ENCODE peak calls at places on chromosomes 4 and X, in ten cellular contexts. C is transverse colon; Z is GM10248; W is astrocyte of the spinal cord; S is omental fat pad; R is fibroblast of lung; V is CD8-positive, alpha-beta T cell; O is left ventricle myocardium inferior; Q is colonic mucosa; D is sigmoid colon. E is an unnamed sample.

GRCh38 chr4:185774815-185775684 is 36.9 kb downstream of the SORBS2 start:
- DNase-seq in O (no peak), S (no peak), W (peak), Z (no peak), R (peak), C (no peak), Q (peak), V (no peak), D (no peak), E (no peak)

GRCh38 chr4:169398294-169398693 is 127.5 kb upstream of the SH3RF1 start:
- DNase-seq in Z (no peak), W (peak), C (no peak), Q (no peak), R (peak), O (no peak), D (no peak), S (no peak), V (no peak), E (no peak)

GRCh38 chr4:6940744-6941137 is 31.1 kb downstream of the TBC1D14 start:
- DNase-seq in C (no peak), Z (no peak), V (no peak), O (no peak), W (no peak), D (no peak), Q (no peak), R (no peak), S (no peak), E (no peak)

GRCh38 chr4:8274772-8275241 is 5.3 kb downstream of the HTRA3 start:
- DNase-seq in O (peak), D (peak), R (peak), C (peak), Z (no peak), S (no peak), V (no peak), Q (peak), W (peak), E (no peak)

GRCh38 chr4:1406416-1406945 is at the start of gene NKX1-1:
- DNase-seq in C (no peak), V (no peak), O (no peak), Q (no peak), D (no peak), R (no peak), Z (no peak), S (no peak), W (no peak), E (no peak)

GRCh38 chrX:36160056-36160455 is 240.5 kb downstream of the CFAP47 start:
- DNase-seq in Z (no peak), V (no peak), O (no peak), D (no peak), C (no peak), W (no peak), Q (no peak), R (no peak), S (no peak), E (no peak)

GRCh38 chr4:185999207-185999606 is 69.7 kb upstream of the TLR3 start:
- DNase-seq in S (no peak), D (no peak), V (no peak), O (peak), R (peak), C (no peak), Q (no peak), W (no peak), Z (no peak), E (no peak)

GRCh38 chr4:187780070-187780469 is 215.5 kb upstream of the ZFP42 start:
- DNase-seq in Q (peak), O (no peak), D (no peak), R (no peak), S (no peak), V (no peak), C (peak), W (no peak), Z (no peak), E (no peak)

GRCh38 chrX:69493193-69493592 is 10.9 kb upstream of the NALF2 start:
- DNase-seq in D (no peak), W (no peak), V (no peak), S (no peak), Z (no peak), Q (peak), R (no peak), C (peak), O (no peak), E (no peak)

GRCh38 chrX:150768580-150769190 is 75.5 kb downstream of the MTMR1 start:
- DNase-seq in W (no peak), Z (no peak), C (no peak), R (no peak), V (no peak), S (no peak), D (no peak), O (no peak), Q (no peak), E (no peak)

GRCh38 chr4:38034986-38035882 is 75.0 kb downstream of the PTTG2 start:
- DNase-seq in R (peak), S (no peak), Q (peak), W (peak), D (no peak), Z (peak), O (no peak), V (no peak), C (no peak), E (peak)

GRCh38 chr4:159206427-159206871 is 103.6 kb downstream of the RAPGEF2 start:
- DNase-seq in Q (no peak), O (no peak), D (no peak), V (no peak), S (no peak), C (no peak), Z (peak), W (peak), R (no peak), E (peak)

GRCh38 chr4:144646523-144647094 is 653 bp downstream of the HHIP start:
- DNase-seq in O (no peak), R (no peak), W (peak), Q (no peak), C (no peak), Z (no peak), D (no peak), V (no peak), S (no peak), E (no peak)

GRCh38 chr4:10239982-10240654 is 123.5 kb upstream of the WDR1 start:
- DNase-seq in C (no peak), S (no peak), D (no peak), V (no peak), W (no peak), Q (peak), O (no peak), R (no peak), Z (no peak), E (no peak)

GRCh38 chr4:78936989-78937388 is 2.2 kb downstream of the PAQR3 start:
- DNase-seq in O (no peak), V (no peak), S (no peak), Q (no peak), C (no peak), D (no peak), W (no peak), R (no peak), Z (no peak), E (no peak)

GRCh38 chr4:57065730-57066482 is 44.3 kb downstream of the IGFBP7 start:
- DNase-seq in S (no peak), R (no peak), W (peak), V (no peak), Z (no peak), O (no peak), D (no peak), C (no peak), Q (no peak), E (no peak)

GRCh38 chrX:34578237-34578636 is 78.8 kb downstream of the TMEM47 start:
- DNase-seq in S (no peak), Q (no peak), O (no peak), W (peak), Z (no peak), C (no peak), V (no peak), D (no peak), R (peak), E (no peak)

GRCh38 chr4:72112514-72113156 is 80.8 kb downstream of the NPFFR2 start:
- DNase-seq in O (no peak), V (no peak), Q (no peak), C (no peak), D (no peak), W (peak), S (no peak), R (peak), Z (peak), E (peak)

GRCh38 chr4:28921886-28922285 is 1798.3 kb upstream of the PCDH7 start:
- DNase-seq in W (peak), O (no peak), V (no peak), Q (no peak), S (no peak), Z (no peak), R (no peak), D (no peak), C (no peak), E (no peak)

GRCh38 chr4:111630705-111631104 is 514.5 kb upstream of the FAM241A start:
- DNase-seq in O (no peak), R (peak), V (no peak), W (peak), Q (no peak), S (no peak), C (no peak), Z (no peak), D (no peak), E (no peak)

DNA sequence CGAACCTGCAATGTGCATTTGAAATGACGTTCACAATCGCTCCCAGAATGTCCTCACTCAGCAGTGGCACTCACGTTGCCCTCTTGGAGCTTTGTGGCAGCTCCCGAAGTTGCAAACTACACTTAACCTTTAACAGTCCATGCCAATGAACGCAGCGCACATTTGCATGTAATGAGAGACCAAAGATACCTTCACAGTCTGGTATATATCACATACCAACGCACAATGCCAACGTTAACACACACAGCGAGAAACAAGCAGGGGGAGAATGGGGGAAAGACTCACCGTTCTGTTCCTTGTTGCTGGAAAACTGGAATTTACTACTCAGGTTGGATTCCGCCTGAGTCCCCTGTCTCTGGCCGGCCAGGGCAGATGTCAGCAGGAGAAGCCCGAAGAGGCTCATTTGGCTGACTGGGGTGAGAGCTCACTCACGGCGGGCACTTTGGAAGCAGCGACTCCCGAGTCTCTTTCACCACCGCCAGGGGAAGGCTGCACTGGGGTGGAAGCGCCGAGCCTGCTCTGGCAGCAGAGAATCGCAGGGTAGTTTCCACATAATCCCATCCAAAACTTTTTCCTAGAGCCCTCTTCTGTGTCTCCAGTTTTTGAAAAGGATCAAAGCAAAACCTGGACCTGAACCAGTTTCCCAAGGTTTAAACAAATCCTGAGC is 965 bp downstream of the PDGFC start:
- DNase-seq in C (peak), Z (no peak), V (no peak), O (peak), D (peak), R (peak), S (peak), Q (peak), W (no peak), E (no peak)
- TF ChIP-seq CTCF in C (peak), Z (no peak), V (no peak), O (peak), D (peak), R (peak), S (no peak), Q (no peak), W (peak), E (no peak)

GRCh38 chrX:134426285-134426684 is 33.7 kb upstream of the HPRT1 start:
- DNase-seq in O (no peak), D (no peak), Q (no peak), S (no peak), V (no peak), Z (no peak), C (no peak), W (no peak), R (no peak), E (no peak)

GRCh38 chrX:134418317-134419113 is 41.5 kb upstream of the HPRT1 start:
- DNase-seq in V (no peak), O (no peak), W (no peak), R (peak), Z (no peak), Q (peak), D (no peak), S (no peak), C (no peak), E (no peak)

GRCh38 chrX:134419784-134420183 is 40.2 kb upstream of the HPRT1 start:
- DNase-seq in Q (no peak), D (no peak), V (no peak), R (no peak), Z (no peak), C (no peak), O (no peak), S (no peak), W (no peak), E (no peak)

GRCh38 chrX:134423606-134424005 is 36.4 kb upstream of the HPRT1 start:
- DNase-seq in O (no peak), W (peak), V (no peak), D (no peak), C (no peak), S (no peak), Z (no peak), R (peak), Q (no peak), E (no peak)
- TF ChIP-seq CTCF in O (peak), W (peak), V (no peak), D (no peak), C (no peak), S (no peak), Z (no peak), R (peak), Q (no peak), E (no peak)

GRCh38 chrX:15566244-15566643 is 34.5 kb downstream of the ACE2 start:
- DNase-seq in V (no peak), Q (no peak), W (no peak), O (no peak), R (no peak), C (no peak), S (no peak), Z (no peak), D (no peak), E (no peak)
- TF ChIP-seq CTCF in V (no peak), Q (no peak), W (no peak), O (no peak), R (no peak), C (no peak), S (no peak), Z (no peak), D (no peak), E (no peak)

GRCh38 chr4:173827707-173828106 is 297.7 kb upstream of the HAND2 start:
- DNase-seq in V (no peak), R (no peak), D (no peak), Z (no peak), S (no peak), Q (no peak), O (no peak), W (no peak), C (no peak), E (no peak)
- TF ChIP-seq CTCF in V (no peak), R (no peak), D (no peak), Z (no peak), S (no peak), Q (no peak), O (peak), W (no peak), C (no peak), E (no peak)

DNA sequence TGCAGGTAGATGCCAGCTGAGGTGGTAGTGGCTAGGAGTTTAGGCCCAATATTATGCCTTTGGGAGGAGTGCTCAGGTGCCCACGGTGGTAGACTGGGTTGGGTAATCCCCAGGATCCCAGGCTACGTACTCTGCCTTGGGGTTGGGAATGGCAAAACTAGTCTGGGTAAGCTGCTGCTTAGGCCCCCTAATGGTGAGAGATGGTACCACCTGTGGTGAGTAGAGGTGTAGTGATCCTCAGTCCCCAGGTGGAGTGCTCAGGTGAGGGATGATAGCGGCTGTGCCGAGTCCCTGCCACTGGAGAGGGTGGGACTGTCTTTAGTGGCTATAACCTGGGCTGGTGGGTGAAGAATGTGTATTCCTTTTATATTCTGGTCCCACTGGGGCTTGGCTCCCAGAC is 75.2 kb downstream of the IL1RAPL2 start:
- DNase-seq in R (no peak), Q (no peak), O (no peak), W (no peak), V (no peak), Z (no peak), S (no peak), D (peak), C (no peak), E (no peak)
- TF ChIP-seq CTCF in R (no peak), Q (no peak), O (no peak), W (no peak), V (no peak), Z (no peak), S (no peak), D (no peak), C (no peak), E (peak)